ENCODE peak calls at places on chromosomes 1 and 21, in four cellular contexts. U is IMR-90, H is cardiac fibroblast, Y is fibroblast of lung. B is an unnamed sample.

GRCh38 chr1:214154596-214155261 is 126.2 kb upstream of the SMYD2 start:
- DNase-seq in U (no peak), H (no peak), Y (no peak), B (no peak)

GRCh38 chr1:147895123-147895522 is 7.5 kb upstream of the GJA8 start:
- DNase-seq in U (no peak), H (peak), Y (no peak), B (no peak)

GRCh38 chr1:156497078-156497742 is 3.4 kb downstream of the MEF2D start:
- DNase-seq in U (no peak), H (no peak), Y (no peak), B (no peak)

GRCh38 chr1:228362884-228363450 is 43.7 kb downstream of the TRIM11 start:
- DNase-seq in U (no peak), H (no peak), Y (no peak), B (no peak)

GRCh38 chr1:39761557-39762260 is 9.4 kb downstream of the OXCT2 start:
- DNase-seq in U (no peak), H (no peak), Y (no peak), B (no peak)

GRCh38 chr21:35628331-35628730 is 432.0 kb downstream of the SETD4 start:
- DNase-seq in U (no peak), H (no peak), Y (no peak), B (no peak)

GRCh38 chr1:65629788-65630187 is 162.9 kb upstream of the PDE4B start:
- DNase-seq in U (no peak), H (no peak), Y (no peak), B (no peak)

GRCh38 chr1:228341814-228342626 is 64.6 kb downstream of the TRIM11 start:
- DNase-seq in U (no peak), H (no peak), Y (no peak), B (peak)

GRCh38 chr1:93579891-93580290 is 101.7 kb downstream of the BCAR3 start:
- DNase-seq in U (peak), H (peak), Y (peak), B (peak)

GRCh38 chr21:21664871-21665270 is 666.7 kb downstream of the NCAM2 start:
- DNase-seq in U (peak), H (peak), Y (peak), B (no peak)

DNA sequence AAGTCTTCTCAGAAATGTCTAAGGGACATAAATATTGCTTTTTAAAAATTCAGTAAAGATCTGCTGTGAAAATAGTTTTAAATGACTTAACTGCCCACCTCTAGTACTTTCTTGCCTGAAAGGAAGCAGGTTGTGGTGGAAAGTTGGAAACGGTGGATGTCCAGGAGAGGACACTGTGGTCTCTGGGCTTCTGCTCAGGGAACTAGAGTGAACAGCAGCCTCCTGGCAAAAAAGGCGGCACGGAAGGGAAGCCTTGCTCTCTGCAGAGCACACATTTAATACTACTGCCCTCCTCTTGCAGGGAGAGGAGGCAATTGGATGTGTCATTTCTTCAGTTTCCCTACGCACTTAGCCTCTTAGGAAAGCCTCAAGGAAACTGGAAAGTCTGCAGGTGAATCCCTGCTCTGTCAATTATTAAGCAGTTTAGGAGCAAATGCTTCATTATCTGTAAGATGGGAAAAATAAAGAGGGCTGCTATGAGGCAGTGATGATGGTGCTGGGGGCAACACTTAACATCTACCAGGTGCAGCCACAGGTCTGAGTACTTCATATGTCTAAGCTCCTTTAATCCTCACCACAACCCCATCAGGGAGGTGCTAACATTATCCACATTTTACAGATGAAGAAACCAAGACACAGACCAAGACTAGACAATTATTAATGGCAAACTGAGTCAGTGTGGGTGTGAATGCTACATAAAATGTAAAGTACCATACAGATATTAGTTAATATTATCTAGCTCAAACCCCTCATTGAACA is 108.8 kb upstream of the ADAR start:
- DNase-seq in U (no peak), H (no peak), Y (no peak), B (no peak)
- TF ChIP-seq CTCF in U (no peak), H (no peak), Y (no peak), B (no peak)

GRCh38 chr1:192732787-192733186 is 76.1 kb upstream of the RGS2 start:
- DNase-seq in U (no peak), H (no peak), Y (no peak), B (no peak)
- TF ChIP-seq CTCF in U (no peak), H (peak), Y (peak), B (no peak)

GRCh38 chr1:42737257-42737656 is 2.8 kb downstream of the CLDN19 start:
- DNase-seq in U (no peak), H (no peak), Y (no peak), B (no peak)
- TF ChIP-seq CTCF in U (no peak), H (no peak), Y (peak), B (no peak)

DNA sequence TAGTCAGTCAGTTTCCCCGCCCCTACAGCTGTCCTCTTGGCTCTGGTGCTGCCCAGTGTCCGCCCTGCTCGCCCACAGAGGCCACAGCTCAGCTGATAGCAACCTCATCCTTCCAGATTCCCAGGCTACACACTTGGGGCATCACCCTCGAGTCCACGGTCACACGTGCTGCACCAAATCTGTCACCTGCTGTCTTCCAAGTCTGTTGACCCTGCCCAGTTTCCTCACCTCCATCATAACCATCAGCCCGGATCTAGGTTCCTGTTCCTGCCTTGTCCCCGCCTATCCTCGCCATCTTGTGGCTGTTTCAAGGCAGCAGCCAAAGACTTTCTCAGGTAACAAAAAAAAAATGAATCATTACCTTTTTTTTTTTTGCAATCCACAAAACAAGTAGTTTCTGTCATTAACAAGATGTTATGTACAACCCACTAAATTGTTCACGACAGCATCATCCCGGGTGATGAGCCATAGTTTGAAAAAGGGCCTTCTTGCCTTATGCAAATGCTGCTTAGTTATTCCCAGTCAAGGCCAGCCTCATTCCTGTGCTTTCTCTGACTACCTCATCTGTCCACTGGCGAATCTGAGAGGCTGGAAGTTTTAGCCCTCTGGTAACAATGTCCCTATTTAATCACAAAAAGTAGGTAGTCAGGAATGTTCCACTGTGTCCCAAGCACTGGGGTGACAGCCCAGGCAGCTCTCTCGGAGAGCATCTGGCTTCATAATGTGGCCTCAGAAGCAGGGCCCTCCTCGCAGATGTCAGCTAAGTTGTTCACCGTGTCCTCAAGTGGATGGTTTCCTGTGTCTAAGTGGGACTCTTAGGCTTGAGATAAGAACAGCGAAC is 4.9 kb upstream of the MIIP start:
- DNase-seq in U (peak), H (peak), Y (peak), B (no peak)
- TF ChIP-seq CTCF in U (no peak), H (peak), Y (no peak), B (no peak)

GRCh38 chr1:22643928-22644327 is 495 bp downstream of the C1QC start:
- DNase-seq in U (no peak), H (no peak), Y (no peak), B (no peak)

GRCh38 chr1:22641247-22641646 is 2.2 kb upstream of the C1QC start:
- DNase-seq in U (no peak), H (no peak), Y (no peak), B (no peak)

GRCh38 chr1:22639286-22639685 is 2.9 kb downstream of the C1QA start:
- DNase-seq in U (peak), H (peak), Y (peak), B (no peak)

GRCh38 chr1:22643381-22643780 is at the start of gene C1QC:
- DNase-seq in U (no peak), H (no peak), Y (no peak), B (peak)

DNA sequence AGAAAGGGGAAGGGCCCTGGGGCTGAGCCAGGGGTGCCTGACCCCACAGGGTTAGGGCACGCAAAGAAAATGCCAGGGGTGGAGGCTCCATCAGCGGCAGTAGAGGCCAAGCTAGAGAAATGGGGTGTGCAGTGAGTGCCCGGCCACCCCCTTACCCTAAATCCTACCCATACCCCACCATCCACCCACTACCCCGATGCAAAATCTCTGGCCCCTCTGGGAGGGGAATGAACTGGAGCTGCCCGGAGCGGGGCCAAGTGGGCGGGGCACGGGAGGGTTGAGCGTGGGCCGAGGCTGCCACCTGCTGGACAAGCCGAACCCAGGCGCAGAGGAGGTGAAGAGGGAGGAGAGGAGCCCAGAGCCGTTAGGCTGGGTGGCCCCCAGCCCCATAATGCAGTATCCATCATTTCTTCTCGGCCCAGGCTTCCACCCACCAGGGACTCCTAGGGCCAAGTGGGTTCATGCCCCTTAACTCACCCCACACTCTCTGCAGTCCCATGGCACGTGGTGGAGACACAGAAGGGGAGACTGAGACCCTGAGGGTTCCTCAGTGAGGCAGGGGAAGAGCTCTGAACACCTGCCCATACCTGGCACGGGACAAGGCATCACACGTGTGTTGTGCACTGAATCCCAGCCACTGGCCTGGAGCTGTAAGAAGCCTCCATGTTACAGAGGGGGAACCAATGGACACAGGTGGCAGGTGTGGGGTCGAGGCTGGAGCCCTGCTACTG is 1.4 kb upstream of the C1QC start:
- DNase-seq in U (peak), H (peak), Y (peak), B (peak)
- TF ChIP-seq CTCF in U (peak), H (peak), Y (peak), B (peak)

B was measured in tibial artery.